ENCODE peak calls at places on chromosomes 13 and 19, in ten cellular contexts. S is suprapubic skin; I is SJSA1; B is effector memory CD4-positive, alpha-beta T cell; H is mesendoderm; D is astrocyte; L is upper lobe of right lung; Q is brain microvascular endothelial cell; A is cardiac muscle cell; X is neuronal stem cell. C is an unnamed sample.

GRCh38 chr13:42740753-42741152 is 40.6 kb upstream of the FAM216B start:
- DNase-seq in B (no peak), I (no peak), Q (peak; percentile 31), L (peak; percentile 68), H (no peak), A (peak; percentile 57), X (no peak), D (no peak), S (no peak), C (peak; percentile 49)

GRCh38 chr19:47231215-47232054 is 436 bp upstream of the BBC3 start:
- DNase-seq in I (peak; percentile 93), H (peak; percentile 74), D (peak; percentile 81), A (peak; percentile 88), B (peak; percentile 92), X (peak; percentile 75), S (peak; percentile 93), L (peak; percentile 97), Q (peak; percentile 83), C (peak; percentile 91)

GRCh38 chr13:25692156-25692555 is 320.4 kb downstream of the ATP8A2 start:
- DNase-seq in I (no peak), B (no peak), A (no peak), X (peak; percentile 11), Q (no peak), H (peak; percentile 21), S (no peak), L (no peak), D (no peak), C (no peak)

GRCh38 chr19:58356236-58356970 is 3.1 kb upstream of the A1BG start:
- DNase-seq in S (no peak), A (peak; percentile 65), D (no peak), I (no peak), H (no peak), Q (no peak), B (no peak), X (no peak), L (no peak), C (peak; percentile 54)

GRCh38 chr19:7691497-7691896 is 10.4 kb downstream of the FCER2 start:
- DNase-seq in I (no peak), B (no peak), A (no peak), X (no peak), S (no peak), D (no peak), Q (no peak), L (no peak), H (no peak), C (no peak)

GRCh38 chr19:30649934-30650614 is 277.9 kb downstream of the ZNF536 start:
- DNase-seq in H (peak; percentile 60), D (peak; percentile 18), A (peak; percentile 63), B (no peak), X (peak; percentile 50), I (no peak), S (no peak), Q (peak; percentile 52), L (no peak), C (peak; percentile 48)

GRCh38 chr19:44149776-44150175 is 8.4 kb downstream of the ZNF234 start:
- DNase-seq in L (no peak), X (no peak), Q (no peak), S (no peak), I (no peak), A (no peak), H (no peak), D (no peak), B (no peak), C (no peak)

GRCh38 chr13:27712421-27712820 is 79.9 kb upstream of the GSX1 start:
- DNase-seq in A (peak; percentile 38), D (no peak), L (no peak), I (no peak), B (no peak), Q (peak; percentile 3), H (no peak), S (no peak), X (no peak), C (no peak)

DNA sequence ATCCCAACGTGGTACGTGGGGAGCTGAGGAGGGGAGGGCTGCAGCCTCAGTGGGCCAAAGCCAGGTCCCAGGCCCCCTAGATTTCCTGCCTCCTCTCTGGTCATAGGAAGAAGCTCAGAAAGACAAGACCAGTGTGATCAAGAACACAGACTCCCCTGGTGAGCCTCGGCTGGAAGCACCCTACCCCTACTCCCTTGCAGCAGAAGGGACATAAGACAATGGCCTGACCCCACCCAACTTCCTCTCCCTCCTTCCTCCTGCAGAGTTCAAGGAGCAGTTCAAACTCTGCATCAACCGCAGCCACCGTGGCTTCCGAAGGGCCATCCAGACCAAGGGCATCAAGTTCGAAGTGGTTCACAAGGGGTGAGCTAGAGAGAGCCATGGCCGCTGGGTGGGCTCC is 11.5 kb downstream of the PODNL1 start:
- DNase-seq in I (no peak), A (no peak), Q (no peak), L (no peak), H (no peak), D (no peak), B (no peak), X (no peak), S (no peak), C (no peak)
- H3K27ac ChIP-seq in I (no peak overlapping the region), A (no peak overlapping the region), Q (no peak overlapping the region), L (peak overlapping the region; percentile 55), H (no peak overlapping the region), D (no peak overlapping the region), B (no peak overlapping the region), X (no peak overlapping the region), S (no peak overlapping the region), C (no peak overlapping the region)

GRCh38 chr13:66962953-66963352 is 267.2 kb downstream of the PCDH9 start:
- DNase-seq in D (no peak), A (no peak), I (no peak), B (no peak), L (no peak), H (no peak), X (no peak), S (no peak), Q (no peak), C (no peak)

GRCh38 chr13:66969291-66969690 is 260.8 kb downstream of the PCDH9 start:
- DNase-seq in Q (no peak), D (no peak), B (no peak), H (no peak), X (no peak), S (no peak), A (no peak), I (no peak), L (no peak), C (no peak)

GRCh38 chr13:66972659-66973058 is 257.5 kb downstream of the PCDH9 start:
- DNase-seq in I (no peak), S (no peak), H (no peak), B (no peak), A (peak; percentile 2), D (peak; percentile 37), X (no peak), Q (no peak), L (no peak), C (no peak)

GRCh38 chr13:66965146-66965545 is 265.0 kb downstream of the PCDH9 start:
- DNase-seq in B (no peak), D (no peak), S (no peak), Q (no peak), L (no peak), I (no peak), A (no peak), H (no peak), X (no peak), C (peak; percentile 75)

DNA sequence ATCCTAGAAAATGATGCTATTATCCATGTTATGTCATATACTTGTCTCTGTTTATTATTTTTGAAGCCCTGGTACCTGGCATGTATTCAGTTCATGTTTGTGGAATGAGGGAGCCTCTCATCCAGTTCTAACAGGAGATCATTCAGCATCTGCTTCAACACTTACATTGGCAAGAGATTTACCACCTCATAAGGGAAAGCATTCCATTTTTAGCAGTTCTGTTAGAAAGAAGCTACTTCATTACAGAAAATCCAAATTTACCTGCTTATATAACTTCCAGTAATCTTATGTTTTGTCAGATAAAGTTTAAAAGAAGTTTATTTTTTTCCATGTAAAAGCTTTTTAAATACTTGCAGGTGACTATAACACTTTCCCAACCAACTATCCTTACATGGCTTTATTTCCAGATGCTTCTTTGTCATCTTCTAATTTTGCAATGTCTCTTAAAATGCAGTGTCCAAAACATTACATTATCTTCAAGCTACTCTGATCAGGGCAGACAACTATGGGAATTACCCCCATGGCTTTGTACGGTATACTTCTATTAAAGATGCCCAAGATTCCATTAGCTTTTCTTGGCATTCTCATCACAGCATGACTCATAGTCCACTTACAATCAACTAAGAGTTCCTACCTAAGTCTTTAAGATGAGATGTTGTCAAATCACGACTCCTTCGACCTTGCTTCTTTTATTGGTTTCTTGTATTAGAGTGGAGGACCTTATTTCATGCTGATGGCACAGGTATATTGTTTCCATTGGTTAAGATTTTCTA is 262.1 kb downstream of the PCDH9 start:
- DNase-seq in Q (no peak), X (no peak), H (no peak), A (no peak), B (no peak), D (no peak), S (no peak), I (no peak), L (no peak), C (no peak)
- H3K27ac ChIP-seq in Q (no peak overlapping the region), X (no peak overlapping the region), H (no peak overlapping the region), A (no peak overlapping the region), B (no peak overlapping the region), D (no peak overlapping the region), S (no peak overlapping the region), I (no peak overlapping the region), L (no peak overlapping the region), C (no peak overlapping the region)

DNA sequence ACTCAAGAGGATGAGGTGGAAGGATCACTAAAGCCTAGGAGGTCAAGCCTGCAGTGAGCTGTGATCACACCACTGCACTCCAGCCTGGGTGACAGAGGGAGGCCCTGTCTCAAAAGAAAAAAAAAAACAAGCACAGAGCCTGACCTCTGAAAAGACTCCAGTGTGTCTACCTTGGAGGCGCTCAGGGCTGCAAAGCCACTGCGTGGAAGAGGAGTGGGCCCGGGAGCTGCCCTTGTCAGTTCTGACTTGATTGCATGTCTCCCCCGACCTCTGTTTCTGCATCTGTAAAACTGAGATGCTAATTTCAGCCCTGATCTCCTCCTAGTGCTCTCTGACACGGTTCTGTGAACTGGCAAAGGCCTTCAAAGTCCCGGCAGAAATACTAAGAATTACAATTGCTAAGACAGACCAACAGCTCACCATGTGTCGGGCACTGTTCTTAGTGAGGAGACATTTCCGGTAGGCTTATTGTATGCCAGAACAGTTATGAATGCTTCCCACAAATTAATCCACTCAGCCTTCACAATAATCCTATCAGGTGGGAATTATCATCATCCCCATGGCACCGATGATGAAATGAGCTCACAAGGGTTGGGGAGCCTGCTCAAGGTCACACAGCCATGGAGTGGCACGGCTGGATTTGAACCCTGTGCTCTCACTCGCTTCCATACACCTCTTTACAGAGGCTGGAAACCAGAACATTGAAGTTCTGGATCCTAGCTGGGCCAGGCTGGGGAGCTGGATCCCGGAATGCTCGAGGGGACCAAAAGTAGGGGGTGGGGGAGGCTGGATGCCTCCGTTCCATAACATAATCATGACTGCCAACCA is 3.5 kb downstream of the AKT2 start:
- DNase-seq in H (no peak), A (no peak), X (no peak), S (no peak), I (no peak), L (no peak), B (no peak), D (no peak), Q (no peak), C (no peak)
- H3K27ac ChIP-seq in H (no peak overlapping the region), A (peak overlapping the region; percentile 53), X (no peak overlapping the region), S (peak overlapping the region; percentile 78), I (no peak overlapping the region), L (no peak overlapping the region), B (no peak overlapping the region), D (no peak overlapping the region), Q (no peak overlapping the region), C (no peak overlapping the region)

GRCh38 chr19:1791879-1792278 is 20.2 kb downstream of the ATP8B3 start:
- DNase-seq in S (no peak), L (no peak), I (peak; percentile 40), B (no peak), A (no peak), X (no peak), H (no peak), D (no peak), Q (no peak), C (no peak)

GRCh38 chr19:1786668-1787067 is 25.4 kb downstream of the ATP8B3 start:
- DNase-seq in L (no peak), I (no peak), X (no peak), Q (no peak), A (no peak), H (no peak), B (no peak), S (no peak), D (no peak), C (no peak)

GRCh38 chr19:1790054-1790762 is 21.9 kb downstream of the ATP8B3 start:
- DNase-seq in B (no peak), A (no peak), L (no peak), Q (no peak), I (no peak), S (no peak), H (no peak), D (no peak), X (no peak), C (no peak)

GRCh38 chr19:1787116-1787515 is 25.0 kb downstream of the ATP8B3 start:
- DNase-seq in I (no peak), S (no peak), B (no peak), X (no peak), H (no peak), A (no peak), D (no peak), L (no peak), Q (no peak), C (no peak)

GRCh38 chr19:1789282-1790020 is 22.6 kb downstream of the ATP8B3 start:
- DNase-seq in S (no peak), X (no peak), Q (no peak), B (no peak), A (no peak), L (no peak), H (no peak), I (peak; percentile 45), D (no peak), C (no peak)
- H3K27ac ChIP-seq in S (no peak overlapping the region), X (no peak overlapping the region), Q (no peak overlapping the region), B (no peak overlapping the region), A (no peak overlapping the region), L (no peak overlapping the region), H (no peak overlapping the region), I (no peak overlapping the region), D (no peak overlapping the region), C (no peak overlapping the region)